ENCODE peak calls at places on chromosomes 11 and 22, in four cellular contexts. One of them, this sample, is unnamed.

GRCh38 chr11:86459682-86460460 is 85.2 kb downstream of the CCDC81 start:
- DNase-seq in stimulated activated CD8-positive, alpha-beta memory T cell treated with anti-CD3 and anti-CD28 coated beads, Interleukin-2, amount 100 ng/mL, for 1 hour: no peak
- DNase-seq in amniotic stem cell: peak
- DNase-seq in tibial artery: peak
- DNase-seq in this sample: peak

GRCh38 chr11:73308003-73308962 is at the start of gene ARHGEF17:
- DNase-seq in stimulated activated CD8-positive, alpha-beta memory T cell treated with anti-CD3 and anti-CD28 coated beads, Interleukin-2, amount 100 ng/mL, for 1 hour: no peak
- DNase-seq in amniotic stem cell: peak
- DNase-seq in tibial artery: peak
- DNase-seq in this sample: peak

GRCh38 chr22:21865041-21865440 is 2.4 kb downstream of the MAPK1 start:
- DNase-seq in stimulated activated CD8-positive, alpha-beta memory T cell treated with anti-CD3 and anti-CD28 coated beads, Interleukin-2, amount 100 ng/mL, for 1 hour: no peak
- DNase-seq in amniotic stem cell: peak
- DNase-seq in tibial artery: peak
- DNase-seq in this sample: no peak

GRCh38 chr22:26444777-26445176 is 15.7 kb downstream of the ASPHD2 start:
- DNase-seq in stimulated activated CD8-positive, alpha-beta memory T cell treated with anti-CD3 and anti-CD28 coated beads, Interleukin-2, amount 100 ng/mL, for 1 hour: no peak
- DNase-seq in amniotic stem cell: no peak
- DNase-seq in tibial artery: no peak
- DNase-seq in this sample: no peak

GRCh38 chr11:66068923-66069714 is 953 bp upstream of the PACS1 start:
- DNase-seq in stimulated activated CD8-positive, alpha-beta memory T cell treated with anti-CD3 and anti-CD28 coated beads, Interleukin-2, amount 100 ng/mL, for 1 hour: no peak
- DNase-seq in amniotic stem cell: peak
- DNase-seq in tibial artery: peak
- DNase-seq in this sample: peak

GRCh38 chr11:12157241-12157661 is 46.9 kb downstream of the MICAL2 start:
- DNase-seq in stimulated activated CD8-positive, alpha-beta memory T cell treated with anti-CD3 and anti-CD28 coated beads, Interleukin-2, amount 100 ng/mL, for 1 hour: no peak
- DNase-seq in amniotic stem cell: no peak
- DNase-seq in tibial artery: no peak
- DNase-seq in this sample: no peak

GRCh38 chr11:76978818-76979217 is 55.4 kb upstream of the B3GNT6 start:
- DNase-seq in stimulated activated CD8-positive, alpha-beta memory T cell treated with anti-CD3 and anti-CD28 coated beads, Interleukin-2, amount 100 ng/mL, for 1 hour: no peak
- DNase-seq in amniotic stem cell: no peak
- DNase-seq in tibial artery: no peak
- DNase-seq in this sample: no peak

GRCh38 chr11:103396237-103396636 is 287.0 kb downstream of the DYNC2H1 start:
- DNase-seq in stimulated activated CD8-positive, alpha-beta memory T cell treated with anti-CD3 and anti-CD28 coated beads, Interleukin-2, amount 100 ng/mL, for 1 hour: no peak
- DNase-seq in amniotic stem cell: no peak
- DNase-seq in tibial artery: no peak
- DNase-seq in this sample: no peak

GRCh38 chr11:43327987-43328386 is 16.2 kb downstream of the API5 start:
- DNase-seq in stimulated activated CD8-positive, alpha-beta memory T cell treated with anti-CD3 and anti-CD28 coated beads, Interleukin-2, amount 100 ng/mL, for 1 hour: no peak
- DNase-seq in amniotic stem cell: peak
- DNase-seq in tibial artery: no peak
- DNase-seq in this sample: no peak

GRCh38 chr11:44988981-44989635 is 38.4 kb upstream of the TP53I11 start:
- DNase-seq in stimulated activated CD8-positive, alpha-beta memory T cell treated with anti-CD3 and anti-CD28 coated beads, Interleukin-2, amount 100 ng/mL, for 1 hour: no peak
- DNase-seq in amniotic stem cell: no peak
- DNase-seq in tibial artery: no peak
- DNase-seq in this sample: no peak

GRCh38 chr22:36339171-36340065 is 48.3 kb downstream of the MYH9 start:
- DNase-seq in stimulated activated CD8-positive, alpha-beta memory T cell treated with anti-CD3 and anti-CD28 coated beads, Interleukin-2, amount 100 ng/mL, for 1 hour: no peak
- DNase-seq in amniotic stem cell: peak
- DNase-seq in tibial artery: no peak
- DNase-seq in this sample: no peak

GRCh38 chr11:42770444-42771065 is 541.2 kb upstream of the API5 start:
- DNase-seq in stimulated activated CD8-positive, alpha-beta memory T cell treated with anti-CD3 and anti-CD28 coated beads, Interleukin-2, amount 100 ng/mL, for 1 hour: no peak
- DNase-seq in amniotic stem cell: no peak
- DNase-seq in tibial artery: no peak
- DNase-seq in this sample: no peak

GRCh38 chr22:36252754-36253522 is at the start of gene APOL1:
- DNase-seq in stimulated activated CD8-positive, alpha-beta memory T cell treated with anti-CD3 and anti-CD28 coated beads, Interleukin-2, amount 100 ng/mL, for 1 hour: no peak
- DNase-seq in amniotic stem cell: no peak
- DNase-seq in tibial artery: no peak
- DNase-seq in this sample: peak

GRCh38 chr11:44531116-44531504 is 34.4 kb upstream of the CD82 start:
- DNase-seq in stimulated activated CD8-positive, alpha-beta memory T cell treated with anti-CD3 and anti-CD28 coated beads, Interleukin-2, amount 100 ng/mL, for 1 hour: no peak
- DNase-seq in amniotic stem cell: no peak
- DNase-seq in tibial artery: no peak
- DNase-seq in this sample: no peak

GRCh38 chr11:28139848-28140415 is 31.7 kb downstream of the METTL15 start:
- DNase-seq in stimulated activated CD8-positive, alpha-beta memory T cell treated with anti-CD3 and anti-CD28 coated beads, Interleukin-2, amount 100 ng/mL, for 1 hour: no peak
- DNase-seq in amniotic stem cell: no peak
- DNase-seq in tibial artery: no peak
- DNase-seq in this sample: no peak

GRCh38 chr22:35604671-35605457 is 12.3 kb downstream of the MB start:
- DNase-seq in stimulated activated CD8-positive, alpha-beta memory T cell treated with anti-CD3 and anti-CD28 coated beads, Interleukin-2, amount 100 ng/mL, for 1 hour: no peak
- DNase-seq in amniotic stem cell: no peak
- DNase-seq in tibial artery: no peak
- DNase-seq in this sample: peak

GRCh38 chr11:57251491-57252104 is 14.5 kb upstream of the APLNR start:
- DNase-seq in stimulated activated CD8-positive, alpha-beta memory T cell treated with anti-CD3 and anti-CD28 coated beads, Interleukin-2, amount 100 ng/mL, for 1 hour: no peak
- DNase-seq in amniotic stem cell: no peak
- DNase-seq in tibial artery: no peak
- DNase-seq in this sample: no peak

GRCh38 chr22:18031670-18032454 is 7.5 kb upstream of the MICAL3 start:
- DNase-seq in stimulated activated CD8-positive, alpha-beta memory T cell treated with anti-CD3 and anti-CD28 coated beads, Interleukin-2, amount 100 ng/mL, for 1 hour: no peak
- DNase-seq in amniotic stem cell: peak
- DNase-seq in tibial artery: no peak
- DNase-seq in this sample: peak

GRCh38 chr22:37043828-37044538 is 7.6 kb upstream of the KCTD17 start:
- DNase-seq in stimulated activated CD8-positive, alpha-beta memory T cell treated with anti-CD3 and anti-CD28 coated beads, Interleukin-2, amount 100 ng/mL, for 1 hour: no peak
- DNase-seq in amniotic stem cell: no peak
- DNase-seq in tibial artery: no peak
- DNase-seq in this sample: no peak

GRCh38 chr11:88535916-88536547 is 198.5 kb upstream of the CTSC start:
- DNase-seq in stimulated activated CD8-positive, alpha-beta memory T cell treated with anti-CD3 and anti-CD28 coated beads, Interleukin-2, amount 100 ng/mL, for 1 hour: no peak
- DNase-seq in amniotic stem cell: peak
- DNase-seq in tibial artery: no peak
- DNase-seq in this sample: no peak

GRCh38 chr11:45182902-45183301 is 36.5 kb downstream of the PRDM11 start:
- DNase-seq in stimulated activated CD8-positive, alpha-beta memory T cell treated with anti-CD3 and anti-CD28 coated beads, Interleukin-2, amount 100 ng/mL, for 1 hour: no peak
- DNase-seq in amniotic stem cell: no peak
- DNase-seq in tibial artery: no peak
- DNase-seq in this sample: peak

GRCh38 chr11:113253406-113253805 is 61.0 kb upstream of the TTC12 start:
- DNase-seq in stimulated activated CD8-positive, alpha-beta memory T cell treated with anti-CD3 and anti-CD28 coated beads, Interleukin-2, amount 100 ng/mL, for 1 hour: no peak
- DNase-seq in amniotic stem cell: no peak
- DNase-seq in tibial artery: no peak
- DNase-seq in this sample: no peak

GRCh38 chr11:86483591-86484163 is 109.0 kb downstream of the CCDC81 start:
- DNase-seq in stimulated activated CD8-positive, alpha-beta memory T cell treated with anti-CD3 and anti-CD28 coated beads, Interleukin-2, amount 100 ng/mL, for 1 hour: no peak
- DNase-seq in amniotic stem cell: no peak
- DNase-seq in tibial artery: peak
- DNase-seq in this sample: peak

GRCh38 chr11:118916842-118917388 is 8.8 kb downstream of the BCL9L start:
- DNase-seq in stimulated activated CD8-positive, alpha-beta memory T cell treated with anti-CD3 and anti-CD28 coated beads, Interleukin-2, amount 100 ng/mL, for 1 hour: no peak
- DNase-seq in amniotic stem cell: peak
- DNase-seq in tibial artery: peak
- DNase-seq in this sample: peak

GRCh38 chr11:105137286-105137685 is 2.3 kb downstream of the CARD18 start:
- DNase-seq in stimulated activated CD8-positive, alpha-beta memory T cell treated with anti-CD3 and anti-CD28 coated beads, Interleukin-2, amount 100 ng/mL, for 1 hour: no peak
- DNase-seq in amniotic stem cell: no peak
- DNase-seq in tibial artery: no peak
- DNase-seq in this sample: no peak

GRCh38 chr11:33258631-33259184 is 1.5 kb downstream of the HIPK3 start:
- DNase-seq in stimulated activated CD8-positive, alpha-beta memory T cell treated with anti-CD3 and anti-CD28 coated beads, Interleukin-2, amount 100 ng/mL, for 1 hour: no peak
- DNase-seq in amniotic stem cell: no peak
- DNase-seq in tibial artery: no peak
- DNase-seq in this sample: no peak